ENCODE peak calls at places on chromosomes 5 and 9, in seven cellular contexts. U is psoas muscle, V is A549, H is fibroblast of pulmonary artery, Y is astrocyte of the spinal cord, A is GM23338, I is neural progenitor cell. T is an unnamed sample.

GRCh38 chr5:171418316-171418981 is 998 bp upstream of the FGF18 start:
- DNase-seq in U (peak; percentile 89), V (peak; percentile 85), A (peak; percentile 92), Y (peak; percentile 83), I (peak; percentile 95), H (peak; percentile 86), T (peak; percentile 81)

GRCh38 chr5:134873494-134873893 is 677 bp upstream of the TXNDC15 start:
- DNase-seq in U (no peak), Y (no peak), V (no peak), H (no peak), A (peak; percentile 38), I (peak; percentile 9), T (peak; percentile 27)

GRCh38 chr5:58860680-58861079 is 277.8 kb downstream of the RAB3C start:
- DNase-seq in Y (no peak), A (no peak), I (no peak), H (peak; percentile 47), U (no peak), V (peak; percentile 24), T (no peak)

GRCh38 chr5:27450607-27451006 is 412.2 kb upstream of the CDH9 start:
- DNase-seq in A (no peak), V (peak; percentile 5), I (no peak), Y (peak; percentile 10), U (no peak), H (peak; percentile 20), T (no peak)

GRCh38 chr5:14187660-14188059 is 44.5 kb downstream of the TRIO start:
- DNase-seq in A (no peak), H (peak; percentile 71), Y (no peak), U (no peak), V (peak; percentile 63), I (no peak), T (no peak)

GRCh38 chr9:123421801-123422455 is 65.9 kb downstream of the CRB2 start:
- DNase-seq in H (no peak), I (no peak), Y (no peak), V (no peak), U (no peak), A (peak; percentile 48), T (no peak)

GRCh38 chr9:130193531-130194405 is 21.6 kb downstream of the NCS1 start:
- DNase-seq in A (peak; percentile 34), H (no peak), Y (no peak), U (no peak), V (no peak), I (peak; percentile 58), T (peak; percentile 45)

GRCh38 chr5:176415240-176416122 is 858 bp downstream of the CLTB start:
- DNase-seq in U (peak; percentile 78), Y (peak; percentile 43), V (peak; percentile 53), H (peak; percentile 49), A (peak; percentile 60), I (peak; percentile 36), T (peak; percentile 69)

GRCh38 chr5:92519717-92520632 is 1061.0 kb downstream of the NR2F1-AS1 start:
- DNase-seq in H (peak; percentile 21), A (no peak), I (no peak), U (no peak), V (no peak), Y (peak; percentile 24), T (peak; percentile 21)

GRCh38 chr9:135925496-135926133 is 18.3 kb upstream of the CAMSAP1 start:
- DNase-seq in U (peak; percentile 30), V (no peak), H (no peak), A (no peak), I (no peak), Y (no peak), T (no peak)

GRCh38 chr9:297104-297794 is 82.6 kb downstream of the DOCK8 start:
- DNase-seq in I (no peak), U (peak; percentile 48), H (no peak), Y (no peak), A (no peak), V (peak; percentile 38), T (no peak)

GRCh38 chr9:87641067-87641466 is 84.9 kb upstream of the CTSL start:
- DNase-seq in Y (no peak), H (no peak), V (no peak), A (no peak), U (no peak), I (no peak), T (no peak)

GRCh38 chr9:26809795-26810194 is 82.8 kb downstream of the CAAP1 start:
- DNase-seq in Y (peak; percentile 62), U (no peak), I (no peak), A (no peak), V (peak; percentile 42), H (peak; percentile 69), T (peak; percentile 6)

GRCh38 chr5:172841-173251 is 18.4 kb upstream of the LRRC14B start:
- DNase-seq in H (no peak), U (peak; percentile 28), I (no peak), V (no peak), Y (no peak), A (no peak), T (no peak)

GRCh38 chr9:92716557-92716956 is 46.6 kb upstream of the IPPK start:
- DNase-seq in H (peak; percentile 49), V (peak; percentile 42), A (peak; percentile 90), U (peak; percentile 79), Y (peak; percentile 29), I (peak; percentile 70), T (peak; percentile 58)

GRCh38 chr5:174734571-174735497 is 10.5 kb downstream of the MSX2 start:
- DNase-seq in Y (no peak), A (peak; percentile 48), I (peak; percentile 42), U (no peak), V (no peak), H (no peak), T (no peak)
- H3K4me3 ChIP-seq in Y (no peak overlapping the region), A (peak overlapping the region; percentile 72), I (peak overlapping the region; percentile 48), U (peak overlapping the region; percentile 39), V (peak overlapping the region; percentile 43), H (no peak overlapping the region), T (peak overlapping the region; percentile 11)

DNA sequence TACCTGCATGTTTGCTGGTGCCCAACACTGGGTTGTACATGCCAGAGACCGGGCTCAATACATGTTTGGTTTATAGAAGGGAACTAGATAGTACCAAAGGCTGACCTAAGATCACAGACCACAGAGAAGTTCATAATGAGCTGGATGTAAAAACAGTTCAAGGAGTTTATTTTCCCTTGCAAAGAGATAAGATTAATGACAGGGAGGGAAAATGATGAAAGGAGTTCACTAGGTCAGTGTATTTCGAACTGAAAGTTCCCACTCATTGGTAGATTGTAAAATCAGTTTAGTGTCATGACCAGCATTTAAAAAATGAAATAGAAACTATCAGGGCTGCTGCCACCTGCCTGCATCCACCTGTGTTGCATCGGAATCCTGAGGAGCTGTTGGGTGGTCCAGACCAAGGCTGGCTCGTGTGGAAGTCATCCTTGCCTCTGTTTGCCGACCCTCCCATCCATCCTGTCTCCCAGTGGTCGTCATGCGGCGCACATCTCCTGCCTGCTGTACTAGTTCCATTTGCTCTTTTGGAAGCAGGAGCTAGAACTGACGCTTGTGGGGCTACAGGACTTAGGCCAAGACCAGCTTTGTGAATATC is 21.1 kb downstream of the TBC1D2 start:
- DNase-seq in H (no peak), U (no peak), Y (no peak), A (peak; percentile 53), V (no peak), I (no peak), T (no peak)
- TF ChIP-seq CTCF in H (peak; percentile 5), U (no peak), Y (no peak), A (peak; percentile 48), V (no peak), I (peak; percentile 18), T (no peak)

GRCh38 chr9:20744046-20744630 is 60.1 kb downstream of the FOCAD start:
- DNase-seq in Y (no peak), I (no peak), H (no peak), V (no peak), A (no peak), U (no peak), T (no peak)

GRCh38 chr9:20740304-20740703 is 56.2 kb downstream of the FOCAD start:
- DNase-seq in A (no peak), U (no peak), Y (no peak), I (no peak), H (no peak), V (no peak), T (no peak)

DNA sequence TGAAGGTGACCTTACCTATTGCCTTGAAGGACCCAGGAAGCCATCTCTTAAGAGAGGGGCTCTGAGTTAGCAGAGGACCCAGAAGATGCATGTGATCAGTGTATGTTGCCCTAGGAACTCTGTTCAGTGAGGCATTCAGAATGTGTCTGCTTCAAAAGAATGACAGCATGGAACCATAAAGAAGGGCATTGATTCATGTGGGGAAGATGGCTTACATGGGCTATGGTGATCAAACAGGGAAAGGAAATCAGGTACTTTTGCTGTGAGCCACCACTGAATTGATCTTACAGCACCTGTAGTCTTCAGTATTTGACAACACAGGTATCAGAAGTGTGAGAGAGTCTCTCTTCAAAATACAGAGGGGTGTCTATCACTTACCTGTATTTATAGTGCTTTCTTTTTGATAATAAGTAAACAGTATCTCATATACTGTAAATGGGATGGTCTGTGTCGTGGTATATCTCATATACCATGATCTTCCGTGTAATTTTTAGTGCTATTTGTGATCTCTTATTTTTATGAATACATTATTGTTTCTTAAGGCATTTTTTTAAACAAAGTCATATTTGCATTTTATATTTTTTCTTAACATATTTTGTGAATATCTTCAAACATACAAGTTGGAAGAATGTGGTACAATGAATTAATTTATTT is 57.0 kb downstream of the FOCAD start:
- DNase-seq in Y (no peak), I (no peak), A (no peak), H (no peak), V (no peak), U (no peak), T (no peak)
- H3K4me3 ChIP-seq in Y (no peak overlapping the region), I (no peak overlapping the region), A (no peak overlapping the region), H (no peak overlapping the region), V (no peak overlapping the region), U (no peak overlapping the region), T (no peak overlapping the region)

GRCh38 chr9:133731876-133732321 is 6.3 kb downstream of the SARDH start:
- DNase-seq in H (peak; percentile 56), A (peak; percentile 83), V (peak; percentile 63), Y (no peak), U (peak; percentile 65), I (peak; percentile 84), T (peak; percentile 34)

GRCh38 chr9:133727876-133728441 is 10.2 kb downstream of the SARDH start:
- DNase-seq in V (no peak), I (peak; percentile 1), Y (no peak), A (no peak), H (no peak), U (peak; percentile 27), T (no peak)

GRCh38 chr9:133728856-133729645 is 9.1 kb downstream of the SARDH start:
- DNase-seq in H (no peak), V (no peak), A (no peak), I (peak; percentile 0), Y (no peak), U (no peak), T (no peak)

GRCh38 chr9:133730994-133731715 is 7.0 kb downstream of the SARDH start:
- DNase-seq in V (no peak), Y (no peak), H (no peak), I (peak; percentile 1), U (no peak), A (no peak), T (no peak)

DNA sequence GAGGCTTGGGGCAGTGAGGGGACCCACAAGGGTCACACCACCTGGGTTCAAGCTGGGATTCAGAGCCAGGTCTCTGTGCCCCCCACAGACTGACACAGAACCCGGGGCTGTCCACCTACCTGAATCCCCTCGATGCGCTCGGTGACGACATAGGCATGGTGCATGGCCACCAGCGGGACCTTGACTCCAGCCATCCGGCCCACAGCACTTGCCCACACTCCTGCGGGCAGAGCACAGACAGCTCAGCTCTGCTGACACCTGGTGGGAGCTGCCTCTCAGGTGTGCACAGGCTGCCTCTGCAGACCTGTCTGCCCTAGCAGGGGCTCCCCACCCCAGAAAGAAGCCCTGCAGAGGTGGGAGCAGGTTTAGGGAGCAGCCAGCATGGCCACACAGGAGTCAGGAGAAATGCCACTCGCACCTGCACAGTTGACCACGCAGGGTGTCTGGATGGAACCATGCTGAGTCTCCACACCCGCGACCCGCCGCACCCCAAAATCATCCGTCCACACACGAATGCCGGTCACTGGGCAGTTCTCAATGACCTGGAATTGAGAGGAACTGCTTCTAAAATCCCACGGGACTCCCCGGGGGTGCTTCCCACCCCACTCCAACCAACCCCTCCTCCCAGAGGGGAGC is 8.4 kb downstream of the SARDH start:
- DNase-seq in V (no peak), Y (no peak), H (no peak), U (no peak), I (peak; percentile 0), A (no peak), T (no peak)
- TF ChIP-seq CTCF in V (no peak), Y (no peak), H (no peak), U (no peak), I (no peak), A (peak; percentile 22), T (no peak)

T was measured in foreskin fibroblast.